ENCODE peak calls at places on chromosomes 16 and 17, in eight cellular contexts. B is ascending aorta; S is colonic mucosa; C is naive thymus-derived CD4-positive, alpha-beta T cell; H is body of pancreas; G is MM.1S; P is tibial nerve; I is heart left ventricle. E is an unnamed sample. For H3K4me1, the result is how much of the 10 kb centered on the place peaks cover.

GRCh38 chr17:31391496-31391949 is at the start of gene RAB11FIP4:
- DNase-seq in P (no peak), C (no peak), H (no peak), I (no peak), S (no peak), B (no peak), G (no peak), E (no peak)

GRCh38 chr17:30788918-30789317 is 35.6 kb downstream of the CRLF3 start:
- DNase-seq in C (no peak), I (no peak), S (no peak), P (no peak), H (no peak), G (no peak), B (no peak), E (no peak)

GRCh38 chr17:77748436-77748835 is 210.1 kb upstream of the TNRC6C start:
- DNase-seq in S (no peak), H (no peak), B (no peak), P (peak), I (no peak), C (no peak), G (no peak), E (no peak)

GRCh38 chr17:83064732-83065659 is 14.4 kb upstream of the METRNL start:
- DNase-seq in B (no peak), H (peak), S (peak), P (peak), C (peak), G (no peak), I (peak), E (no peak)

GRCh38 chr17:12622726-12623125 is 43.0 kb upstream of the MYOCD start:
- DNase-seq in H (no peak), P (no peak), G (no peak), C (no peak), S (no peak), B (no peak), I (no peak), E (no peak)

GRCh38 chr17:45722161-45722560 is 62.0 kb upstream of the CRHR1 start:
- DNase-seq in H (no peak), S (no peak), B (no peak), I (no peak), P (no peak), G (no peak), C (no peak), E (no peak)

GRCh38 chr17:30222741-30223175 is 12.7 kb downstream of the SLC6A4 start:
- DNase-seq in C (no peak), B (no peak), I (no peak), P (no peak), G (no peak), S (no peak), H (no peak), E (no peak)

GRCh38 chr16:90031931-90032663 is 12.8 kb upstream of the DBNDD1 start:
- DNase-seq in P (no peak), S (no peak), G (no peak), H (no peak), C (no peak), I (no peak), B (no peak), E (no peak)

GRCh38 chr16:8915722-8916321 is 33.7 kb downstream of the LITAFD start:
- DNase-seq in S (no peak), C (no peak), P (no peak), H (no peak), I (no peak), B (no peak), G (no peak), E (no peak)

GRCh38 chr16:9012848-9013507 is 49.3 kb upstream of the USP7 start:
- DNase-seq in S (no peak), I (no peak), C (no peak), B (no peak), H (no peak), G (no peak), P (no peak), E (no peak)

GRCh38 chr17:67366193-67367157 is at the start of gene PSMD12:
- DNase-seq in B (peak), S (peak), H (peak), G (peak), C (peak), I (peak), P (peak), E (peak)

GRCh38 chr17:45719335-45720071 is 64.6 kb upstream of the CRHR1 start:
- DNase-seq in H (no peak), P (no peak), C (no peak), S (no peak), I (no peak), G (no peak), B (no peak), E (no peak)

GRCh38 chr16:16184594-16184993 is 38.7 kb downstream of the ABCC6 start:
- DNase-seq in P (no peak), S (no peak), I (no peak), C (no peak), G (no peak), B (no peak), H (no peak), E (no peak)

GRCh38 chr17:19830061-19830460 is 37.7 kb downstream of the ULK2 start:
- DNase-seq in P (no peak), S (no peak), H (no peak), I (no peak), B (no peak), G (no peak), C (no peak), E (no peak)

GRCh38 chr17:65079489-65079900 is 23.0 kb upstream of the GNA13 start:
- DNase-seq in S (no peak), B (no peak), H (no peak), P (no peak), C (no peak), G (no peak), I (no peak), E (no peak)

GRCh38 chr17:10617120-10617505 is 40.0 kb downstream of the MYH3 start:
- DNase-seq in S (no peak), H (no peak), B (no peak), G (no peak), C (no peak), I (no peak), P (no peak), E (no peak)

GRCh38 chr17:7440823-7441174 is 1.5 kb downstream of the FGF11 start:
- DNase-seq in H (no peak), G (no peak), I (peak), P (no peak), B (no peak), S (no peak), C (no peak), E (peak)

GRCh38 chr17:1882836-1883235 is 53.0 kb downstream of the RPA1 start:
- DNase-seq in P (no peak), S (peak), H (peak), C (no peak), I (no peak), G (no peak), B (no peak), E (no peak)

GRCh38 chr17:7654832-7655540 is 4.3 kb downstream of the ATP1B2 start:
- DNase-seq in C (no peak), B (no peak), H (no peak), I (no peak), G (no peak), S (no peak), P (no peak), E (no peak)

GRCh38 chr16:1494129-1494640 is 1.0 kb downstream of the TELO2 start:
- DNase-seq in P (no peak), I (peak), G (no peak), C (no peak), H (no peak), B (no peak), S (peak), E (no peak)

GRCh38 chr17:81401727-81402529 is 6.7 kb downstream of the BAHCC1 start:
- DNase-seq in S (peak), G (no peak), B (no peak), C (no peak), H (no peak), P (no peak), I (peak), E (no peak)
- H3K4me3 ChIP-seq in S (no peak), G (no peak), B (peak), C (no peak), H (no peak), P (no peak), I (peak), E (no peak)

GRCh38 chr17:64019486-64020067 is 856 bp downstream of the ICAM2 start:
- DNase-seq in B (no peak), C (no peak), S (peak), H (no peak), G (peak), I (no peak), P (no peak), E (no peak)
- H3K4me1 ChIP-seq in B (under half), C (half or more), S (under half), H (under half), G (under half), I (under half), P (under half), E (half or more)

DNA sequence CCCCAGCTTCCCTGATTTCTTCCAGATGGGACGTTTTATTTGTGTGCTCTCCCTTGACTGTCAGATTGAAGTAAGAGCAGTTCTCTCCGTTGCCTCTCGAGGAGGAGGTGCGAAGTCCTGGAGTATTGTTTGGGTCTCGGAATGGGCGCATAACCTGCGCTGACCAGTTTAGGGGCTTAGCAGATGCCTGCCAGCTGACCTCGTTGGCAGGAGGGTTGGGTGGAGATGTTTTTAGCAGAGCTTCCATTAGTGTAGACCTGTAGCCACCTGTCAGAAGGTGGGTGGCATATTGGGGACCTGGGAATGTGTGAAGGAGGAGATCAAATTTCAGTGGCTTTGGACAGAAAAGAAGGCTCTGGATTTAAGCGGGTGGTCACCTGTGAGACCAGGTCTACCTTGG is 3.6 kb downstream of the RASD1 start:
- DNase-seq in H (no peak), C (no peak), I (no peak), B (no peak), P (no peak), S (no peak), G (no peak), E (no peak)
- H3K27ac ChIP-seq in H (no peak), C (no peak), I (no peak), B (no peak), P (no peak), S (no peak), G (no peak), E (no peak)

GRCh38 chr16:58734459-58734787 is 307 bp upstream of the GOT2 start:
- DNase-seq in C (no peak), I (no peak), G (no peak), S (no peak), P (no peak), H (no peak), B (no peak), E (no peak)
- H3K4me3 ChIP-seq in C (peak), I (peak), G (peak), S (peak), P (peak), H (no peak), B (peak), E (peak)

GRCh38 chr16:47469227-47469626 is 8.1 kb downstream of the PHKB start:
- DNase-seq in G (no peak), H (no peak), I (no peak), C (no peak), P (no peak), S (no peak), B (no peak), E (no peak)

GRCh38 chr16:47470211-47470610 is 9.1 kb downstream of the PHKB start:
- DNase-seq in S (no peak), I (no peak), P (no peak), H (no peak), B (no peak), C (no peak), G (no peak), E (no peak)

GRCh38 chr16:47467501-47467900 is 6.4 kb downstream of the PHKB start:
- DNase-seq in S (no peak), H (no peak), B (no peak), I (no peak), P (no peak), G (no peak), C (no peak), E (no peak)

GRCh38 chr16:47463771-47464624 is 2.9 kb downstream of the PHKB start:
- DNase-seq in P (no peak), G (no peak), B (no peak), C (no peak), I (no peak), S (no peak), H (no peak), E (no peak)

DNA sequence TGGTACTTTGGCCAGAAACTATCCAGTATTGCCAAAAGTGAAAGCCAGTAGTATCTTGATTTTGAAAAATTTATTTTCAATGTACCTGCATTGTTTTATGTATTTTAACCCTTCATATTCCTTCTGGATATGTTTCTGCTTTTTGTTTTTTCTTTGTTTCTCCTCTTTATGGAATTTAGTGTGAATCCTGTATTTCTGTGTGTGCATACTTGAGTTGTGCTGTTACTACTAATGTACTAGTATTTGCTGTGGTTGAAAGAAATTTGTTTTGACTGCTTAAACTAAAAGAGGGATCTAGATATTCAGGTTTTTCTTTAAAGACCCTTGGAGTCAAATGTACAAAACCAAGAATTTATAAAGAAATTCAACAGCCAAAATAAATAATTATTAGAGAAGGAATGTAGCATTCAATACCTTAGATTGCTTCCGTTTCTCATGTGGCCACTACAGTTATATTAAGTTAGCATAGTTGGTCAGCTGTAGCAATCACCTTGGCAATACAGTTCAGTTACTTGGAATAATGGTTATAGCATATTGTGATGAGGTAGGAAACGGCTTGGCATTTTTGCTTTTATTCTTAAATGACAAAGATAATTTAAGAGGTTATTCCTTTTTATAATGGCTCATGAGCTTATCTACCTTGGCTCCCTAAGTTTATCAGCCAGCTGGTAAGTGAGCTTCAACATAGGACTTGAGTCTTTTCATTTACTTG is 4.9 kb downstream of the PHKB start:
- DNase-seq in P (no peak), I (no peak), S (no peak), C (no peak), B (no peak), G (no peak), H (no peak), E (no peak)
- H3K4me1 ChIP-seq in P (under half), I (half or more), S (under half), C (under half), B (under half), G (under half), H (under half), E (under half)

E was measured in CD4-positive, alpha-beta memory T cell.